ENCODE peak calls at places on chromosomes 6 and 20, in nine cellular contexts. Q, I, M, K, S, T, E, W and Z are unnamed samples.

GRCh38 chr20:17646209-17646717 is 35.8 kb downstream of the RRBP1 start:
- DNase-seq in E (no peak), S (no peak), W (no peak), T (no peak), I (no peak), M (no peak), Q (no peak), K (no peak), Z (no peak)

GRCh38 chr20:62860924-62861691 is 514 bp downstream of the TCFL5 start:
- DNase-seq in I (no peak), Q (no peak), W (no peak), T (peak), E (peak), M (peak), S (peak), K (peak), Z (peak)

GRCh38 chr6:25449774-25450173 is 170.6 kb downstream of the CARMIL1 start:
- DNase-seq in E (no peak), I (no peak), M (no peak), W (no peak), S (no peak), T (no peak), K (peak), Q (no peak), Z (no peak)

GRCh38 chr6:22098623-22099022 is 198.2 kb downstream of the PRL start:
- DNase-seq in W (no peak), Q (no peak), M (no peak), K (no peak), T (no peak), E (no peak), I (no peak), S (no peak), Z (no peak)

GRCh38 chr6:135087403-135087802 is 32.8 kb upstream of the HBS1L start:
- DNase-seq in T (no peak), Q (no peak), E (no peak), M (no peak), K (no peak), W (no peak), I (no peak), S (no peak), Z (peak)

GRCh38 chr20:3922983-3923339 is 33.8 kb downstream of the PANK2 start:
- DNase-seq in T (no peak), M (no peak), Q (no peak), K (no peak), W (no peak), S (no peak), I (no peak), E (no peak), Z (no peak)

GRCh38 chr6:27617700-27618689 is 145.1 kb upstream of the ZNF184 start:
- DNase-seq in E (peak), M (peak), I (no peak), Q (no peak), T (peak), W (no peak), K (peak), S (peak), Z (peak)

GRCh38 chr6:36907781-36908180 is 22.0 kb downstream of the C6orf89 start:
- DNase-seq in S (no peak), E (no peak), Q (no peak), K (no peak), T (no peak), W (no peak), M (peak), I (peak), Z (no peak)

GRCh38 chr20:52219441-52219840 is 27.9 kb upstream of the ZFP64 start:
- DNase-seq in W (no peak), T (no peak), M (peak), K (peak), S (no peak), E (peak), Q (no peak), I (no peak), Z (peak)

GRCh38 chr6:116405663-116406329 is 35.0 kb downstream of the DSE start:
- DNase-seq in M (peak), K (no peak), I (no peak), Q (no peak), S (peak), T (peak), W (no peak), E (peak), Z (no peak)

GRCh38 chr6:79821859-79822258 is 125.5 kb downstream of the ELOVL4 start:
- DNase-seq in W (no peak), K (no peak), S (no peak), E (no peak), M (peak), Q (no peak), T (no peak), I (no peak), Z (no peak)

GRCh38 chr6:18209539-18210197 is 54.4 kb downstream of the KDM1B start:
- DNase-seq in K (peak), M (no peak), Q (no peak), T (no peak), S (no peak), W (no peak), I (no peak), E (peak), Z (no peak)

GRCh38 chr6:66418906-66419305 is 711.9 kb upstream of the EYS start:
- DNase-seq in E (no peak), Q (no peak), K (no peak), W (no peak), I (no peak), S (no peak), M (no peak), T (no peak), Z (no peak)

GRCh38 chr6:50198245-50198644 is 148.5 kb upstream of the DEFB112 start:
- DNase-seq in M (no peak), K (peak), T (no peak), W (no peak), I (no peak), E (no peak), S (no peak), Q (no peak), Z (no peak)

GRCh38 chr20:62951896-62952372 is 575 bp upstream of the SLC17A9 start:
- DNase-seq in W (no peak), E (no peak), Q (no peak), T (no peak), M (no peak), S (no peak), K (no peak), I (no peak), Z (no peak)

GRCh38 chr6:84356907-84357306 is 129.5 kb upstream of the CEP162 start:
- DNase-seq in I (no peak), K (no peak), W (no peak), S (peak), T (no peak), M (no peak), Q (no peak), E (no peak), Z (no peak)

GRCh38 chr6:108260809-108261569 is at the start of gene SNX3:
- DNase-seq in Q (peak), M (peak), I (peak), S (peak), E (peak), T (peak), W (peak), K (peak), Z (peak)

GRCh38 chr6:75546401-75546800 is 52.8 kb upstream of the FILIP1 start:
- DNase-seq in M (peak), E (peak), T (peak), I (no peak), W (no peak), K (no peak), Q (no peak), S (no peak), Z (peak)

GRCh38 chr6:169263836-169264608 is 10.4 kb upstream of the THBS2 start:
- DNase-seq in I (peak), K (no peak), E (no peak), M (peak), S (peak), Q (no peak), W (peak), T (peak), Z (no peak)

GRCh38 chr6:43838276-43839036 is 68.4 kb downstream of the VEGFA start:
- DNase-seq in T (peak), E (peak), S (peak), K (peak), M (peak), Q (peak), I (peak), W (no peak), Z (peak)

GRCh38 chr20:12644481-12644880 is 364.3 kb upstream of the SPTLC3 start:
- DNase-seq in Q (no peak), M (no peak), I (no peak), S (no peak), T (no peak), E (no peak), W (no peak), K (no peak), Z (no peak)

GRCh38 chr6:44072959-44073611 is 54.2 kb downstream of the MRPL14 start:
- DNase-seq in T (peak), M (peak), K (peak), E (peak), S (peak), Q (peak), W (no peak), I (peak), Z (peak)

GRCh38 chr6:111880181-111880944 is 7.1 kb upstream of the FYN start:
- DNase-seq in S (no peak), M (peak), T (peak), I (no peak), K (no peak), E (peak), W (peak), Q (no peak), Z (no peak)

GRCh38 chr6:148147431-148147830 is 195.2 kb upstream of the SASH1 start:
- DNase-seq in S (no peak), Q (no peak), W (no peak), I (no peak), M (no peak), K (no peak), E (no peak), T (no peak), Z (no peak)

GRCh38 chr6:157716553-157716952 is 106.5 kb upstream of the SNX9 start:
- DNase-seq in W (no peak), M (no peak), T (peak), S (no peak), Q (no peak), E (no peak), I (no peak), K (no peak), Z (no peak)

GRCh38 chr20:23727016-23727415 is 23.7 kb downstream of the CST1 start:
- DNase-seq in I (no peak), E (no peak), K (no peak), S (no peak), Q (no peak), W (no peak), T (no peak), M (no peak), Z (no peak)

GRCh38 chr6:76135481-76135880 is 63.0 kb upstream of the IMPG1 start:
- DNase-seq in W (no peak), I (no peak), Q (no peak), M (no peak), E (no peak), T (no peak), S (no peak), K (no peak), Z (no peak)

GRCh38 chr6:6915813-6916547 is 191.8 kb upstream of the RREB1 start:
- DNase-seq in M (no peak), T (peak), K (no peak), W (peak), S (no peak), E (peak), Q (peak), I (peak), Z (peak)

GRCh38 chr20:13863244-13863643 is 78.4 kb downstream of the NDUFAF5 start:
- DNase-seq in E (no peak), M (no peak), I (no peak), W (no peak), S (peak), K (no peak), T (no peak), Q (no peak), Z (no peak)

GRCh38 chr6:81075974-81076373 is 676.5 kb downstream of the TENT5A start:
- DNase-seq in T (no peak), S (no peak), I (no peak), K (peak), M (peak), W (no peak), E (peak), Q (no peak), Z (peak)

GRCh38 chr6:1798965-1799325 is 189.2 kb downstream of the FOXC1 start:
- DNase-seq in E (no peak), W (no peak), T (no peak), K (no peak), S (no peak), M (no peak), I (no peak), Q (no peak), Z (no peak)

GRCh38 chr6:15876406-15876805 is 213.6 kb upstream of the DTNBP1 start:
- DNase-seq in I (no peak), E (peak), K (no peak), S (no peak), W (no peak), M (peak), T (peak), Q (no peak), Z (no peak)

GRCh38 chr6:148999921-149000589 is 253.2 kb downstream of the UST start:
- DNase-seq in T (peak), W (peak), E (peak), S (peak), M (peak), I (peak), Q (peak), K (no peak), Z (peak)

GRCh38 chr6:15077964-15078363 is 167.9 kb upstream of the JARID2 start:
- DNase-seq in T (no peak), E (no peak), I (no peak), K (peak), M (no peak), W (no peak), Q (no peak), S (no peak), Z (no peak)

DNA sequence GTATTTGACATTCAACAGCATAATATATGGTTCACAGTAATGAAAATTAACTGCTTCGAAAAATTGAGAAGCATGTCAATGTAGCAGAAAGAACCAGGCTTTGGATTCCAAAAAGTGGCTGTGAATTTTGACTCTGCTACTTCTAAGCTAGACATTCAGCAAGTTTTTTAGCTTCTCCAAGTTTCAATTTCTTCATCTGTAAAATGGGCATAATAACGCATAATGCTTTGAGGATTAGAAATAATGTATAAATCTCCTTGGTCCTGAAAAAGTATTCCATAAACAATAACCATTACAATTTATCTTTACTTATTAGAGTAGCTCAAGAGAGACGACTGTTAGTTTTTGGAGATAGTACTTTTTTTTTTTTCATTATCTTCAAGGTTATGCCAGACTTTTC is 7.7 kb downstream of the BLTP3A start:
- DNase-seq in Q (no peak), T (no peak), M (no peak), I (no peak), E (no peak), S (no peak), W (no peak), K (no peak), Z (no peak)
- H3K4me3 ChIP-seq in Q (no peak), T (no peak), M (no peak), I (no peak), E (no peak), S (no peak), W (no peak), K (no peak), Z (no peak)

GRCh38 chr6:39821739-39822532 is 29.8 kb downstream of the DAAM2 start:
- DNase-seq in I (peak), Q (peak), K (peak), W (no peak), E (no peak), T (peak), M (no peak), S (no peak), Z (no peak)

GRCh38 chr6:39819676-39820075 is 27.5 kb downstream of the DAAM2 start:
- DNase-seq in M (no peak), T (peak), K (no peak), Q (no peak), E (no peak), S (no peak), W (no peak), I (no peak), Z (no peak)

GRCh38 chr6:39821014-39821738 is 29.0 kb downstream of the DAAM2 start:
- DNase-seq in Q (no peak), K (peak), M (no peak), W (no peak), I (no peak), E (no peak), S (no peak), T (peak), Z (no peak)

GRCh38 chr6:39819226-39819625 is 27.1 kb downstream of the DAAM2 start:
- DNase-seq in M (no peak), E (no peak), K (no peak), I (no peak), W (no peak), Q (no peak), T (peak), S (no peak), Z (no peak)

DNA sequence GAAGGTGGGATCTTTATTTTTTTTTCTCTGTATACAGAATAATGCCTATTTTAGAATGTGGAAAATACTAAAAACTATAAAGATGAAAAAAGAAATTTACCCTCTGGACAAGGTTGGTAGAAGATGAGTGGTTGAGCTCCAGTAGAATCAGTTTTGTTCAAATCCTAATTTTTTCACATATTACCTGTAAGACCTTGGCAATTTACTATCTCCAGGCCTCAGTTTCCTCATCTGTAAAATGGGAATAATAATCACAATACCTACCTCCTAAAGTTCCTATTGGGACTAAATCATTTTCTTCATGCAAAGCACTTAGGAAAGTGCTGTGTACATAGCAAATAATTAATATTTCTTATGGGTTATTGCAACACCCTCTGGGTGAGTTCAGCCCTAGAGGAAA is 28.4 kb downstream of the DAAM2 start:
- DNase-seq in K (no peak), S (no peak), Q (no peak), I (no peak), T (no peak), W (no peak), E (no peak), M (no peak), Z (no peak)
- H3K4me3 ChIP-seq in K (no peak), S (no peak), Q (peak), I (peak), T (peak), W (no peak), E (no peak), M (no peak), Z (no peak)

DNA sequence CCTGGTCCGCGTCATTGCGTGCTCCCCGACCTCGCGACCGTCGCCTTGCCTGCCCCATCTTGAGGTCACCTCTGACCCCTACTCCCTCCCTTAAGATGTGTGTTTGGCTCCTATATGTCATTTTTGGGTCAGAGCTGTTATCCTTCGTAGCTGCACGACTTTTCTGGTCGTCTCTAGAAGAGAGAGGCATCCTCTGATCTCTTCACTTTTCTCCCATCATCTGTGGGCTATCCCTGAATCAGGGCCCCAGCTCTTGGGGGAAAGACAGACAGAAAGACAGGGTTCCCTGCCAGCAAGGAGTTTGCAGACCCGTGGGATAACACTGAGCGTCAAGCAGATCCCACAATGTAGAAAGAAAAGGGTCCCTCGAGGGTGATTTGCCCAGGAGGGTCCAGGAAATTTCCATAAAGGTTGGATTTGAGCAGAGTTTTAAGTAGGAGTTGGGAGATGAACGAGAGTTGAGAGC is 555 bp downstream of the FAM120B start:
- DNase-seq in I (no peak), Q (no peak), E (no peak), S (no peak), T (no peak), K (no peak), W (no peak), M (no peak), Z (no peak)
- H3K4me3 ChIP-seq in I (peak), Q (peak), E (peak), S (peak), T (peak), K (peak), W (peak), M (peak), Z (peak)

DNA sequence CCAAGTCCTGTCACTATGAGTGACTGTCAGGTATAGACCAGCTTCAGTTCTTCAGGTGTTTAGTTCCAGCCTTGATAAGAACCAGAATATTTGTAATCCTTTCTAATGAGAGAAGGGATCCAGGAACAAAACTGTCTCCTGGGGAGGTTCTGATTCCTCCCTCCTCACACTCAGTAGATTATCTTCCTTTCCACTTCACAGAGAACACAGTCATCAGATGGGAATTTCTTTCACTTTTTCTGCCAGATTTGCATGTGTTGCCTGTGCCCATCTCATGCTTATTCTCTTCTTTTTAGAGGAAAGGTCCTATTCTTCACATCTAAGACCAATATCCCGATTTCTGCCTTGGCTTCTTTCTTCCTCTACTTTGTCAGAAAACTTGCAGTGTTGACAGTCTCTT is 50.8 kb downstream of the CD109 start:
- DNase-seq in Q (no peak), M (no peak), K (no peak), E (no peak), S (no peak), I (no peak), W (no peak), T (peak), Z (no peak)
- H3K4me3 ChIP-seq in Q (no peak), M (no peak), K (no peak), E (no peak), S (no peak), I (no peak), W (no peak), T (no peak), Z (no peak)